ENCODE peak calls at places on chromosome 3, in five cellular contexts. F, U, G, D and S are unnamed samples.

GRCh38 chr3:98612587-98612986 is 19.2 kb upstream of the CPOX start:
- DNase-seq in F (no peak), U (no peak), G (peak), D (peak), S (no peak)

GRCh38 chr3:61768284-61769012 is 207.1 kb downstream of the PTPRG start:
- DNase-seq in F (no peak), U (no peak), G (no peak), D (no peak), S (no peak)

GRCh38 chr3:140292684-140293083 is 357.7 kb downstream of the CLSTN2 start:
- DNase-seq in F (no peak), U (no peak), G (no peak), D (no peak), S (no peak)

GRCh38 chr3:160973067-160973466 is 132.1 kb downstream of the B3GALNT1 start:
- DNase-seq in F (no peak), U (no peak), G (no peak), D (no peak), S (no peak)

GRCh38 chr3:5078151-5078550 is 43.9 kb upstream of the ARL8B start:
- DNase-seq in F (no peak), U (no peak), G (no peak), D (no peak), S (no peak)

GRCh38 chr3:186520436-186520835 is 23.7 kb downstream of the CRYGS start:
- DNase-seq in F (no peak), U (no peak), G (no peak), D (no peak), S (no peak)

GRCh38 chr3:77150028-77150427 is 110.1 kb downstream of the ROBO2 start:
- DNase-seq in F (no peak), U (no peak), G (no peak), D (no peak), S (no peak)

GRCh38 chr3:25911525-25912295 is 121.8 kb downstream of the OXSM start:
- DNase-seq in F (no peak), U (no peak), G (no peak), D (no peak), S (no peak)

GRCh38 chr3:185084883-185085282 is 68.0 kb downstream of the C3orf70 start:
- DNase-seq in F (no peak), U (no peak), G (peak), D (peak), S (no peak)

GRCh38 chr3:43181202-43181910 is 75.5 kb upstream of the POMGNT2 start:
- DNase-seq in F (no peak), U (no peak), G (no peak), D (no peak), S (no peak)

GRCh38 chr3:2657408-2657807 is 452.8 kb downstream of the IL5RA start:
- DNase-seq in F (no peak), U (no peak), G (no peak), D (no peak), S (no peak)

GRCh38 chr3:159170436-159171003 is 368.7 kb downstream of the MFSD1 start:
- DNase-seq in F (no peak), U (no peak), G (no peak), D (no peak), S (no peak)

GRCh38 chr3:2697589-2697988 is 412.6 kb downstream of the IL5RA start:
- DNase-seq in F (no peak), U (no peak), G (no peak), D (no peak), S (no peak)

GRCh38 chr3:58184309-58184981 is 26.3 kb downstream of the DNASE1L3 start:
- DNase-seq in F (no peak), U (no peak), G (no peak), D (no peak), S (no peak)

GRCh38 chr3:197713477-197713822 is 23.3 kb downstream of the RUBCN start:
- DNase-seq in F (no peak), U (peak), G (no peak), D (peak), S (no peak)

GRCh38 chr3:163785693-163786092 is 1292.6 kb downstream of the SI start:
- DNase-seq in F (no peak), U (peak), G (peak), D (peak), S (no peak)

GRCh38 chr3:109364088-109364487 is 26.7 kb upstream of the DPPA4 start:
- DNase-seq in F (no peak), U (no peak), G (no peak), D (no peak), S (no peak)

GRCh38 chr3:109372639-109373038 is 35.3 kb upstream of the DPPA4 start:
- DNase-seq in F (no peak), U (no peak), G (no peak), D (no peak), S (no peak)

GRCh38 chr3:109363634-109364033 is 26.3 kb upstream of the DPPA4 start:
- DNase-seq in F (no peak), U (no peak), G (no peak), D (no peak), S (no peak)

GRCh38 chr3:109373933-109374332 is 36.6 kb upstream of the DPPA4 start:
- DNase-seq in F (no peak), U (no peak), G (no peak), D (no peak), S (no peak)

GRCh38 chr3:109369510-109369909 is 32.2 kb upstream of the DPPA4 start:
- DNase-seq in F (no peak), U (no peak), G (peak), D (no peak), S (no peak)
- TF ChIP-seq CTCF in F (no peak), U (peak), G (peak), D (peak), S (no peak)

GRCh38 chr3:39911465-39912309 is 102.3 kb downstream of the MYRIP start:
- DNase-seq in F (no peak), U (no peak), G (peak), D (no peak), S (no peak)
- TF ChIP-seq CTCF in F (no peak), U (no peak), G (peak), D (no peak), S (no peak)

GRCh38 chr3:72092778-72093177 is 307.8 kb upstream of the PROK2 start:
- DNase-seq in F (no peak), U (no peak), G (no peak), D (no peak), S (no peak)
- TF ChIP-seq CTCF in F (no peak), U (no peak), G (no peak), D (no peak), S (no peak)

GRCh38 chr3:12328132-12328915 is 39.5 kb downstream of the PPARG start:
- DNase-seq in F (no peak), U (no peak), G (peak), D (no peak), S (no peak)

GRCh38 chr3:12334786-12335185 is 45.9 kb downstream of the PPARG start:
- DNase-seq in F (no peak), U (no peak), G (no peak), D (no peak), S (no peak)

GRCh38 chr3:12323237-12323636 is 34.4 kb downstream of the PPARG start:
- DNase-seq in F (no peak), U (no peak), G (no peak), D (no peak), S (no peak)

GRCh38 chr3:12325594-12326295 is 36.9 kb downstream of the PPARG start:
- DNase-seq in F (no peak), U (no peak), G (no peak), D (no peak), S (no peak)

DNA sequence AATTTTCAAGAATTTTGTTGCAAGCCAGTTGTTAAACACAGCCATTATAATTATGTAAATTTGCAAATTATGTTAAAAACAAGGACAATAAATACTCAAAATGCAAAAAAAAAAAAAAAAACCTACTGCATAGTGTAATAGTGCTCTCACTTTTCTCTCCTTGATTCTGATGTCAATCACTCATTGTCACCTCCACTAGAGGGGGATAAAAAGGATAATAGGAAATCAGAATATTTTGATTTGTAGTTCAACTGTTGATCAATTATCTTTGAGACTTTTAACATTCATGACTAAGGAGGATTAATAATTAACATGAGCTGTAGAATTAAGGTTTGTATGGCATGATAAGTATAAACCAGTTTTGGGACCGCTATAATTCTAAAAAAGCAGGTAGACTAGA is 40.2 kb downstream of the PPARG start:
- DNase-seq in F (no peak), U (no peak), G (no peak), D (no peak), S (no peak)
- TF ChIP-seq CTCF in F (no peak), U (peak), G (no peak), D (no peak), S (no peak)

GRCh38 chr3:40524222-40524570 is 564 bp upstream of the ZNF621 start:
- DNase-seq in F (no peak), U (no peak), G (no peak), D (no peak), S (no peak)

GRCh38 chr3:40521254-40521653 is 3.5 kb upstream of the ZNF621 start:
- DNase-seq in F (no peak), U (no peak), G (no peak), D (no peak), S (no peak)

GRCh38 chr3:40523781-40524180 is 979 bp upstream of the ZNF621 start:
- DNase-seq in F (no peak), U (no peak), G (no peak), D (no peak), S (no peak)

GRCh38 chr3:40528426-40528825 is 3.7 kb downstream of the ZNF621 start:
- DNase-seq in F (no peak), U (no peak), G (no peak), D (no peak), S (no peak)

DNA sequence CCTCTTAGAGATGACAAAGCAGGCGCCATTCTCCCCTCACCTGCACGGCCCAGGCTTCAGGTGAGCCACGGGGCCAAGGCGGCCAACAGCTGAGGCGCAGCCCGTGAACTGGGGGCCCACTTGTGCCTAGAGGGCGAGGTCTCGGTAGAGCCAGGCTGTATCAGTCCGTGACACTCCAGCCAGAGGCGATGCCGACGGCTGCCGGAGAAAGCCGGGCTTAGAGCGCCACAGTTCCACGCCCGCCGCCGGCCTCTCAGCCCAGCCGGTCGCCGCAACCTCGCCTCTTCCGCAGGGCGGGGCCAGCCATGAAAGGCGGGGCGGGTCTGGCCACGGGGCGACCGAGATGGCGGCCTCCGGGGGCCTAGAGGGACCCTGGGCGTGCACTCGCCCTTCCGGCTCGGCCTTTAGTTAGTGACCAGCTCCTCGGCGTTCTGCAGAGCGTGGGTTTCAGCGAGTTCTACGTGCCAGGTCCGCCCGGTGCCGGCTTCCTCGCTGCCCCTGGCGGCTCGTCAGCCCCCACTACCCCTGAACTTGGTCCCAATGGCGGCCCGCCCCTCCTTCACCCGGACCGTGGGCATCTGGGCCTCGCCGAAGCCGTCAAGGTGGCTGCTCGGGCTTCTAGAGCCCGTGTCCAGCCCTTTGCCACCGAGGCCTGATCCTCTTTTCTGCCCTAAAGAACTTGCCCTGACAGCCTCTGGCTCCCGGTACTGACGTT is at the start of gene ZNF621:
- DNase-seq in F (peak), U (peak), G (peak), D (peak), S (peak)
- TF ChIP-seq CTCF in F (no peak), U (no peak), G (no peak), D (no peak), S (no peak)

GRCh38 chr3:12544652-12545472 is 437 bp downstream of the MKRN2OS start:
- DNase-seq in F (no peak), U (no peak), G (no peak), D (no peak), S (no peak)
- TF ChIP-seq CTCF in F (no peak), U (no peak), G (no peak), D (no peak), S (no peak)

DNA sequence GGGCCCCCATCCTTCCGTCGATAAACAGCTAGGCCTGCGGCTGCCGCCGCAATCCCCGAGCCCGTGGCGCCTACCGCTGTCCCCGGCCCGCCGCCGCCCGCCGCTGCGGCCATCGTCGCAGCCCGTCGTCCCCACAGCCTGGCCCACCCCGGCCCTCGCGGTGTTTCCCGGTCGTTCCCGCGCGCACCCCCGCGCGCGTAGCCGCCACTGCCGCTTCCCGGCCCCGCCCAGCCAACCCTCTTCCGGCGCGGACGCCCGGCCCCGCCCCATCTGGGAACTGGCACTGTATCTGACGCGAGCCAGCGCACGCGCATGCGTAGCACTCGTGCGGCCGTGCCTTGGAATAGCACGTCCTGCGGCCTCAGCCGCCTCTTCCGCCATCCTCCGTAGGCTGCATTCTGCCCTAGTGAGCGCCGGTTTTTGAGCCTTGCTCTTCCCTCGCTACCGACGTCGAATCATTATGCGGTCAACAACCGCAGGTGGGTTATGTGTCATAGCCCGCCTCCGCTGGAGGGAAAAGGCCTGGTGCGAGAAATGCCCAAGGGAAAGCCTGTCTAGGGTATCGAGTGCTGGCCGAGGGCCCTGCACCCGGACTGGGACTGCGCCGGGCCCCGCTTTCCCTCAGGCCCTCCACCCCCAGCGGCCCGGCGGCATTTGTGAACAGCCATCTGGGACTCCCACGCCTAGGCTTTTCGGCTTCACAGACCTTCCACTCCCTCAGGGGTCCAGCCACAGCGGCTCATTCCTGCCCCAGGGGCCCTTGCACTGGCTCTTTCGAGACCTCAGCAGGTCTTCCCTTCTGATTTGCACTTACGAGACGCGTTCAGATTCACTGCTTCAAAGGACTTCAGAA is at the start of gene SMARCC1:
- DNase-seq in F (peak), U (peak), G (peak), D (peak), S (peak)
- TF ChIP-seq CTCF in F (peak), U (no peak), G (no peak), D (no peak), S (no peak)

GRCh38 chr3:187738400-187739124 is 6.7 kb downstream of the BCL6 start:
- DNase-seq in F (peak), U (peak), G (peak), D (peak), S (peak)
- TF ChIP-seq CTCF in F (peak), U (peak), G (peak), D (peak), S (no peak)

GRCh38 chr3:39809181-39809994 is at the start of gene MYRIP:
- DNase-seq in F (peak), U (peak), G (peak), D (peak), S (no peak)
- TF ChIP-seq CTCF in F (no peak), U (no peak), G (no peak), D (no peak), S (no peak)

GRCh38 chr3:12541625-12542024 is 3.7 kb downstream of the MKRN2OS start:
- DNase-seq in F (no peak), U (peak), G (peak), D (peak), S (no peak)
- TF ChIP-seq CTCF in F (peak), U (peak), G (peak), D (peak), S (no peak)